ENCODE peak calls at places on chromosomes 3 and 15, in nine cellular contexts. G is brain microvascular endothelial cell, P is WERI-Rb-1, S is A549, X is upper lobe of right lung, C is cardiac fibroblast, T is lower leg skin, A is fibroblast of lung, U is fibroblast of the aortic adventitia. J is an unnamed sample.
A peak's percentile ranks its signal among the peaks of the same experiment; 100 is the strongest.

GRCh38 chr3:52792961-52793695 is 1.5 kb upstream of the ITIH3 start:
- DNase-seq in G (no peak), P (no peak), S (no peak), X (no peak), C (peak; percentile 31), T (no peak), A (peak; percentile 7), U (peak; percentile 46), J (no peak)

GRCh38 chr3:9679476-9680097 is 24.0 kb upstream of the CPNE9 start:
- DNase-seq in G (no peak), P (no peak), S (no peak), X (no peak), C (no peak), T (no peak), A (no peak), U (no peak), J (no peak)

GRCh38 chr3:115363071-115363470 is 216.0 kb upstream of the ZBTB20 start:
- DNase-seq in G (no peak), P (no peak), S (no peak), X (no peak), C (no peak), T (no peak), A (peak; percentile 51), U (no peak), J (no peak)

GRCh38 chr3:26099692-26100091 is 309.8 kb downstream of the OXSM start:
- DNase-seq in G (peak; percentile 4), P (no peak), S (no peak), X (no peak), C (no peak), T (no peak), A (peak; percentile 7), U (no peak), J (no peak)

GRCh38 chr3:180744226-180744625 is 64.9 kb upstream of the CCDC39 start:
- DNase-seq in G (no peak), P (no peak), S (no peak), X (no peak), C (no peak), T (no peak), A (peak; percentile 1), U (no peak), J (no peak)

GRCh38 chr3:124597273-124597672 is 133.0 kb upstream of the UMPS start:
- DNase-seq in G (no peak), P (no peak), S (no peak), X (no peak), C (no peak), T (no peak), A (no peak), U (no peak), J (no peak)

GRCh38 chr15:34794590-34795206 is 651 bp downstream of the ACTC1 start:
- DNase-seq in G (no peak), P (no peak), S (no peak), X (no peak), C (no peak), T (no peak), A (no peak), U (no peak), J (no peak)

GRCh38 chr15:98416222-98416835 is 232.0 kb upstream of the IGF1R start:
- DNase-seq in G (no peak), P (no peak), S (no peak), X (no peak), C (no peak), T (no peak), A (no peak), U (no peak), J (no peak)

GRCh38 chr15:93829115-93829849 is 402.1 kb upstream of the MCTP2 start:
- DNase-seq in G (peak; percentile 94), P (no peak), S (no peak), X (no peak), C (peak; percentile 57), T (no peak), A (peak; percentile 87), U (peak; percentile 88), J (peak; percentile 65)

GRCh38 chr15:51731549-51732267 is 5.7 kb downstream of the LYSMD2 start:
- DNase-seq in G (peak; percentile 55), P (no peak), S (no peak), X (no peak), C (peak; percentile 80), T (no peak), A (peak; percentile 50), U (peak; percentile 72), J (peak; percentile 57)

DNA sequence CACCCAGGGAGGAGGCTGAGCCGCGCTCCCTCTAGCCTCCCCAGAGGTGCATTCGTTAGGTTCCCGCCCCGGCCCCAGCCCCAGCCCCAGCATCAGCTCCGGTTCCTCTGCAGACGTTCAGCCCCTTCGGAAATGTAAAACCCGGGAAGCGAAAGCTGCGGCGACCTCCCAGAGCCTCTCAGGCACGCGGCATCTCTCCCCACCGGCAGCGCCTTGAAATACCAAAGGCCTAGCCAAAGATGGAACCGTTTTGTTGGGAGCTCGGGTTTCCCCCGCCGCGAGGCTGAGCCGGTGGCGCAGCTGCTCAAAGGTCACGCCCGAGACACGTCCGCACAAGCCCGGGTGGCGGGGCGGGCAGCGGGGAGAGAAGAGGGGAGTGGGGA is 77.8 kb upstream of the HES1 start:
- DNase-seq in G (no peak), P (peak; percentile 10), S (no peak), X (peak; percentile 75), C (peak; percentile 59), T (no peak), A (peak; percentile 74), U (peak; percentile 46), J (no peak)
- H3K4me3 ChIP-seq in G (peak overlapping the region; percentile 18), P (no peak overlapping the region), S (no peak overlapping the region), X (peak overlapping the region; percentile 42), C (peak overlapping the region; percentile 16), T (no peak overlapping the region), A (no peak overlapping the region), U (peak overlapping the region; percentile 39), J (peak overlapping the region; percentile 15)

GRCh38 chr3:71061581-71061980 is 521.9 kb downstream of the FOXP1 start:
- DNase-seq in G (no peak), P (no peak), S (no peak), X (no peak), C (no peak), T (no peak), A (peak; percentile 50), U (peak; percentile 30), J (no peak)
- H3K4me3 ChIP-seq in G (no peak overlapping the region), P (no peak overlapping the region), S (no peak overlapping the region), X (peak overlapping the region; percentile 66), C (peak overlapping the region; percentile 66), T (no peak overlapping the region), A (peak overlapping the region; percentile 75), U (peak overlapping the region; percentile 77), J (no peak overlapping the region)

GRCh38 chr3:29513236-29513635 is 232.4 kb downstream of the RBMS3 start:
- DNase-seq in G (peak; percentile 72), P (no peak), S (no peak), X (no peak), C (peak; percentile 67), T (no peak), A (peak; percentile 69), U (peak; percentile 75), J (no peak)
- H3K4me3 ChIP-seq in G (no peak overlapping the region), P (no peak overlapping the region), S (no peak overlapping the region), X (no peak overlapping the region), C (peak overlapping the region; percentile 7), T (no peak overlapping the region), A (no peak overlapping the region), U (peak overlapping the region; percentile 3), J (no peak overlapping the region)

GRCh38 chr3:134029256-134029733 is 430 bp downstream of the SLCO2A1 start:
- DNase-seq in G (no peak), P (no peak), S (no peak), X (no peak), C (peak; percentile 39), T (peak; percentile 81), A (peak; percentile 40), U (peak; percentile 20), J (no peak)
- H3K4me3 ChIP-seq in G (peak overlapping the region; percentile 54), P (peak overlapping the region; percentile 57), S (peak overlapping the region; percentile 61), X (peak overlapping the region; percentile 52), C (peak overlapping the region; percentile 59), T (peak overlapping the region; percentile 48), A (peak overlapping the region; percentile 75), U (peak overlapping the region; percentile 57), J (peak overlapping the region; percentile 63)

GRCh38 chr15:67834593-67835348 is 5.1 kb downstream of the RNU6-1 start:
- DNase-seq in G (no peak), P (no peak), S (no peak), X (no peak), C (no peak), T (peak; percentile 88), A (no peak), U (no peak), J (no peak)
- H3K4me3 ChIP-seq in G (peak overlapping the region; percentile 3), P (peak overlapping the region; percentile 42), S (peak overlapping the region; percentile 53), X (peak overlapping the region; percentile 45), C (peak overlapping the region; percentile 7), T (peak overlapping the region; percentile 22), A (peak overlapping the region; percentile 16), U (no peak overlapping the region), J (peak overlapping the region; percentile 22)

DNA sequence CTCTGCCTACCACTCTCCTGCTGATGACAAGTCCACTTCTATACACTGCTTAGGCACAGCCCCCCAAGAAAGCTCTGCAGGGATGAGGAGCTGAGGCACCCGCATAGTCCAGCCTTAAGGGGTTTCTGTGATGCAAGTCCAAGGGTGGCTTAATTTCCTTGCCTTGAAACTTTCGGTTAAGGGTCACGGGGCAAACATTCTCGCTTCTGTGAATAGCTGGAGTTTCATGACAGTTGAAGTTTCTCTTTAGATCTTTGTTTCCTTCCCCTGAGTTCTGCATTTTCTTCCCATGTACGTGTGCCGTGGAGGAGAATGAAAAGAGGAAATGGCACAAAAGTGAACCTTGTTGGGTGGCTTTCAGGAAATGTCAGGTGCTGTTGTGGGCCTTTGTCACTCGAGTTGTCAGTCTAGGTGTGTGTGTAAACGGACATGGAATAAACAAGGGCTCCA is 7.0 kb downstream of the GPR160 start:
- DNase-seq in G (no peak), P (no peak), S (no peak), X (no peak), C (no peak), T (no peak), A (no peak), U (no peak), J (no peak)
- H3K4me3 ChIP-seq in G (no peak overlapping the region), P (no peak overlapping the region), S (no peak overlapping the region), X (no peak overlapping the region), C (no peak overlapping the region), T (no peak overlapping the region), A (no peak overlapping the region), U (no peak overlapping the region), J (no peak overlapping the region)

GRCh38 chr15:66743204-66743603 is 41.2 kb downstream of the SMAD6 start:
- DNase-seq in G (no peak), P (no peak), S (no peak), X (no peak), C (no peak), T (no peak), A (no peak), U (no peak), J (no peak)

GRCh38 chr15:66746231-66746605 is 44.2 kb downstream of the SMAD6 start:
- DNase-seq in G (no peak), P (no peak), S (no peak), X (no peak), C (no peak), T (no peak), A (peak; percentile 38), U (no peak), J (no peak)

GRCh38 chr15:66745530-66746230 is 43.6 kb downstream of the SMAD6 start:
- DNase-seq in G (no peak), P (no peak), S (no peak), X (peak; percentile 55), C (no peak), T (no peak), A (no peak), U (no peak), J (no peak)

GRCh38 chr15:66743703-66744536 is 41.9 kb downstream of the SMAD6 start:
- DNase-seq in G (no peak), P (no peak), S (no peak), X (peak; percentile 64), C (peak; percentile 60), T (no peak), A (no peak), U (peak; percentile 57), J (no peak)

GRCh38 chr15:66744610-66745279 is 42.7 kb downstream of the SMAD6 start:
- DNase-seq in G (no peak), P (no peak), S (peak; percentile 65), X (peak; percentile 35), C (no peak), T (no peak), A (no peak), U (no peak), J (no peak)
- H3K4me3 ChIP-seq in G (no peak overlapping the region), P (no peak overlapping the region), S (no peak overlapping the region), X (no peak overlapping the region), C (no peak overlapping the region), T (no peak overlapping the region), A (no peak overlapping the region), U (no peak overlapping the region), J (no peak overlapping the region)